ENCODE peak calls at places on chromosome 9, in six cellular contexts. One of them, this sample, is unnamed.

GRCh38 chr9:135272608-135273007 is 185.1 kb downstream of the OLFM1 start:
- DNase-seq in left ventricle myocardium inferior: no peak
- DNase-seq in sciatic nerve: no peak
- DNase-seq in AG10803: no peak
- DNase-seq in NCI-H524: no peak
- DNase-seq in T-helper 17 cell: no peak
- DNase-seq in this sample: no peak

GRCh38 chr9:4137755-4138154 is 162.1 kb downstream of the GLIS3 start:
- DNase-seq in left ventricle myocardium inferior: no peak
- DNase-seq in sciatic nerve: no peak
- DNase-seq in AG10803: peak
- DNase-seq in NCI-H524: no peak
- DNase-seq in T-helper 17 cell: no peak
- DNase-seq in this sample: no peak

GRCh38 chr9:135448570-135449180 is 30.9 kb upstream of the PPP1R26 start:
- DNase-seq in left ventricle myocardium inferior: no peak
- DNase-seq in sciatic nerve: no peak
- DNase-seq in AG10803: peak
- DNase-seq in NCI-H524: no peak
- DNase-seq in T-helper 17 cell: no peak
- DNase-seq in this sample: no peak

GRCh38 chr9:135324329-135324728 is 155.3 kb upstream of the PPP1R26 start:
- DNase-seq in left ventricle myocardium inferior: no peak
- DNase-seq in sciatic nerve: no peak
- DNase-seq in AG10803: no peak
- DNase-seq in NCI-H524: no peak
- DNase-seq in T-helper 17 cell: no peak
- DNase-seq in this sample: no peak

GRCh38 chr9:91245432-91246313 is 116.0 kb downstream of the AUH start:
- DNase-seq in left ventricle myocardium inferior: no peak
- DNase-seq in sciatic nerve: no peak
- DNase-seq in AG10803: no peak
- DNase-seq in NCI-H524: no peak
- DNase-seq in T-helper 17 cell: no peak
- DNase-seq in this sample: no peak

GRCh38 chr9:119963798-119964372 is 594.6 kb upstream of the BRINP1 start:
- DNase-seq in left ventricle myocardium inferior: no peak
- DNase-seq in sciatic nerve: no peak
- DNase-seq in AG10803: peak
- DNase-seq in NCI-H524: no peak
- DNase-seq in T-helper 17 cell: no peak
- DNase-seq in this sample: peak

GRCh38 chr9:120267929-120268328 is 312.0 kb downstream of the CDK5RAP2 start:
- DNase-seq in left ventricle myocardium inferior: no peak
- DNase-seq in sciatic nerve: no peak
- DNase-seq in AG10803: peak
- DNase-seq in NCI-H524: no peak
- DNase-seq in T-helper 17 cell: no peak
- DNase-seq in this sample: no peak

GRCh38 chr9:132197856-132198550 is 36.1 kb downstream of the NTNG2 start:
- DNase-seq in left ventricle myocardium inferior: no peak
- DNase-seq in sciatic nerve: no peak
- DNase-seq in AG10803: no peak
- DNase-seq in NCI-H524: no peak
- DNase-seq in T-helper 17 cell: no peak
- DNase-seq in this sample: no peak

GRCh38 chr9:93090091-93090655 is 5.8 kb upstream of the CARD19 start:
- DNase-seq in left ventricle myocardium inferior: no peak
- DNase-seq in sciatic nerve: peak
- DNase-seq in AG10803: no peak
- DNase-seq in NCI-H524: no peak
- DNase-seq in T-helper 17 cell: no peak
- DNase-seq in this sample: no peak

This sample was measured in HAP-1.